ENCODE peak calls at places on chromosomes 13 and 19, in seven cellular contexts. O, W, G, V, L, N and R are unnamed samples.

GRCh38 chr19:29275266-29275665 is 62.3 kb upstream of the UQCRFS1 start:
- DNase-seq in N (no peak), G (no peak), L (no peak), O (no peak), W (no peak), V (no peak), R (no peak)

GRCh38 chr13:96984061-96984508 is 10.2 kb downstream of the OXGR1 start:
- DNase-seq in L (no peak), O (no peak), V (no peak), G (peak; percentile 9), N (no peak), W (no peak), R (no peak)

GRCh38 chr19:39590265-39590664 is 12.1 kb upstream of the LGALS13 start:
- DNase-seq in V (no peak), O (no peak), W (no peak), L (no peak), N (no peak), G (no peak), R (no peak)

GRCh38 chr13:99505814-99506269 is 4.6 kb downstream of the TM9SF2 start:
- DNase-seq in L (no peak), W (peak; percentile 3), N (no peak), G (no peak), V (no peak), O (no peak), R (no peak)

GRCh38 chr19:5210556-5210955 is 130.1 kb downstream of the PTPRS start:
- DNase-seq in L (no peak), N (no peak), W (no peak), G (no peak), O (no peak), V (no peak), R (no peak)

GRCh38 chr19:15015946-15016542 is 33.2 kb upstream of the CASP14 start:
- DNase-seq in G (no peak), N (no peak), O (no peak), L (no peak), W (no peak), V (no peak), R (no peak)

GRCh38 chr19:5288347-5288739 is 52.3 kb downstream of the PTPRS start:
- DNase-seq in G (no peak), L (no peak), N (no peak), V (no peak), O (no peak), W (no peak), R (no peak)

GRCh38 chr19:6340493-6341201 is 7.2 kb upstream of the ACER1 start:
- DNase-seq in L (no peak), W (no peak), V (no peak), G (no peak), O (no peak), N (no peak), R (no peak)

GRCh38 chr13:37666036-37666435 is 67.5 kb upstream of the POSTN start:
- DNase-seq in O (no peak), N (no peak), W (no peak), V (no peak), G (no peak), L (no peak), R (no peak)

GRCh38 chr13:25945596-25945995 is 106.2 kb downstream of the SHISA2 start:
- DNase-seq in W (no peak), G (no peak), V (no peak), N (no peak), L (no peak), O (no peak), R (no peak)

GRCh38 chr19:1787116-1787515 is 25.0 kb downstream of the ATP8B3 start:
- DNase-seq in W (no peak), V (no peak), O (no peak), N (no peak), L (no peak), G (no peak), R (no peak)

GRCh38 chr19:55486043-55486970 is 1.3 kb downstream of the NAT14 start:
- DNase-seq in N (no peak), W (no peak), V (peak; percentile 72), O (peak; percentile 66), L (no peak), G (no peak), R (no peak)
- TF ChIP-seq CTCF in N (no peak), W (no peak), V (peak; percentile 17), O (no peak), L (no peak), G (no peak), R (peak; percentile 28)

GRCh38 chr19:41218615-41219507 is at the start of gene AXL:
- DNase-seq in V (peak; percentile 86), L (no peak), N (peak; percentile 78), O (peak; percentile 93), W (peak; percentile 90), G (no peak), R (peak; percentile 49)
- TF ChIP-seq POLR2A in V (peak; percentile 38), L (peak; percentile 51), N (peak; percentile 25), O (peak; percentile 9), W (peak; percentile 59), G (no peak), R (peak; percentile 34)

GRCh38 chr13:100870898-100871297 is 196.3 kb upstream of the TMTC4 start:
- DNase-seq in N (no peak), V (no peak), O (no peak), G (no peak), W (no peak), L (no peak), R (no peak)
- TF ChIP-seq CTCF in N (no peak), V (no peak), O (no peak), G (no peak), W (no peak), L (no peak), R (no peak)

DNA sequence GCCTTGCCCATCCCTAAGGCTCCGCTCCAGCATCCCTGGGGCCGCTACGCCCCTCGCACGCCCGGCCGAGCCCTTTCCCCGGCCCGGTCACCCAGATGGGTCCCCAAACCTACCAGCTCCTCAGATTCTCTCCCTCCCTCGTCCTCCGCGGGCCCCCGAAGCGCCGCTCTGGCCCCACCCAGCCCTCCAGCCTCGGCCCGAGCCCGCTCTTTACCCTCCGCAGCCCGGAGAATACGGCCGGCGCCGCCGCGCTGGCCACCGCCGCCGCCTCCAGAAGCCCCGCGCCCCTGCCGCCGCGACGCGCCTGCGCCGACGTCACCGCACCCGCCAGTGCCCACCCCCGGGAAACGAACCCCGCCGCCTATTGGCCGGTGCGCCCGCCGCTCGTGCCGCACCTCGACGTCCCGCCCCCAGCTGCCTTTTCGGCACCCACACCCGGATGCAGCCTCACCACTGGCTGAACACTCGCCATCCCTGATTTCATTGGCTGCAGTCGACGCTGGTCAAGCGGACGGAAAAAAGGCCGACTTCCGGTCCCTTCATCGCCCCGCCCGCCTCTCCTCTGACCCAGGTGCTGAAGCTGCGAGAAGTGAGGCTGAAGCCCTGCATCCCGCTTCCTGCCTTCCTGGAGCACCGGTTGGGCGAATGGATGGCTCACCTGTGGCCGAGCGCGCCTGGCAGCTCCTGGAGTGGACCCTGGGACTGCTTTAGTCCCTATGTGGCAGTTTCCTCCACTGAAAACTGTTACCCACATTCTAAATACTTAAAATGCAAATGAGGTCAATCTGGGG is at the start of gene DAPK3:
- DNase-seq in L (peak; percentile 81), W (peak; percentile 95), N (peak; percentile 97), V (peak; percentile 99), G (peak; percentile 91), O (peak; percentile 97), R (peak; percentile 98)
- TF ChIP-seq POLR2A in L (peak; percentile 96), W (peak; percentile 37), N (peak; percentile 82), V (peak; percentile 96), G (peak; percentile 76), O (no peak), R (peak; percentile 100)

GRCh38 chr13:36135876-36136275 is 4.7 kb upstream of the DCLK1 start:
- DNase-seq in W (no peak), O (no peak), N (no peak), V (no peak), L (no peak), G (no peak), R (no peak)

GRCh38 chr13:36134632-36135031 is 3.5 kb upstream of the DCLK1 start:
- DNase-seq in W (no peak), G (no peak), V (no peak), N (no peak), O (no peak), L (no peak), R (no peak)

GRCh38 chr13:36131931-36132297 is 732 bp upstream of the DCLK1 start:
- DNase-seq in W (no peak), V (peak; percentile 40), L (no peak), O (peak; percentile 78), G (no peak), N (no peak), R (peak; percentile 53)

GRCh38 chr13:36131215-36131930 is at the start of gene DCLK1:
- DNase-seq in G (no peak), O (peak; percentile 78), V (peak; percentile 82), L (no peak), W (no peak), N (no peak), R (peak; percentile 61)

GRCh38 chr13:36133950-36134349 is 2.8 kb upstream of the DCLK1 start:
- DNase-seq in W (no peak), O (no peak), G (no peak), V (no peak), L (no peak), N (no peak), R (no peak)
- TF ChIP-seq CTCF in W (no peak), O (no peak), G (no peak), V (no peak), L (no peak), N (no peak), R (no peak)

GRCh38 chr19:37998801-37999308 is 91.8 kb downstream of the SIPA1L3 start:
- DNase-seq in G (no peak), L (no peak), V (no peak), O (no peak), W (no peak), N (no peak), R (no peak)
- TF ChIP-seq POLR2A in G (no peak), L (no peak), V (no peak), O (no peak), W (no peak), N (no peak), R (no peak)